ENCODE peak calls at places on chromosomes 11 and 22, in four cellular contexts. B, D, R and U are unnamed samples.

GRCh38 chr11:123694551-123694950 is 40.1 kb upstream of the SCN3B start:
- DNase-seq in B (no peak), D (no peak), R (no peak), U (no peak)

GRCh38 chr11:34380696-34381095 is 22.9 kb upstream of the ABTB2 start:
- DNase-seq in B (no peak), D (peak; percentile 53), R (no peak), U (no peak)

GRCh38 chr11:82902086-82902485 is 550 bp downstream of the DDIAS start:
- DNase-seq in B (no peak), D (no peak), R (no peak), U (no peak)

GRCh38 chr11:110000858-110001257 is 92.3 kb upstream of the ZC3H12C start:
- DNase-seq in B (no peak), D (no peak), R (no peak), U (no peak)

GRCh38 chr11:133977067-133977681 is 20.4 kb upstream of the IGSF9B start:
- DNase-seq in B (no peak), D (no peak), R (no peak), U (no peak)

GRCh38 chr22:26432619-26433311 is 3.7 kb downstream of the ASPHD2 start:
- DNase-seq in B (no peak), D (no peak), R (no peak), U (no peak)

GRCh38 chr11:70551323-70552166 is 153.2 kb downstream of the CTTN start:
- DNase-seq in B (no peak), D (peak; percentile 23), R (no peak), U (no peak)

GRCh38 chr22:20203142-20204099 is 52.6 kb upstream of the CCDC188 start:
- DNase-seq in B (peak; percentile 72), D (peak; percentile 1), R (peak; percentile 38), U (peak; percentile 95)

GRCh38 chr11:27218498-27219038 is 144.4 kb downstream of the CCDC34 start:
- DNase-seq in B (no peak), D (peak; percentile 95), R (no peak), U (no peak)

GRCh38 chr22:22154068-22154467 is 90.5 kb upstream of the VPREB1 start:
- DNase-seq in B (no peak), D (no peak), R (no peak), U (no peak)

GRCh38 chr11:42521994-42522393 is 789.8 kb upstream of the API5 start:
- DNase-seq in B (no peak), D (no peak), R (no peak), U (no peak)

GRCh38 chr11:6402561-6402981 is 12.3 kb downstream of the SMPD1 start:
- DNase-seq in B (no peak), D (peak; percentile 39), R (no peak), U (no peak)

GRCh38 chr11:69854719-69855118 is 35.5 kb upstream of the FGF3 start:
- DNase-seq in B (no peak), D (peak; percentile 50), R (no peak), U (no peak)

GRCh38 chr11:117084992-117085391 is 13.2 kb downstream of the SIK3 start:
- DNase-seq in B (no peak), D (no peak), R (no peak), U (no peak)

GRCh38 chr22:31139866-31140716 is at the start of gene PLA2G3:
- DNase-seq in B (peak; percentile 99), D (peak; percentile 60), R (peak; percentile 85), U (peak; percentile 84)

GRCh38 chr22:49753276-49753884 is 74.3 kb downstream of the BRD1 start:
- DNase-seq in B (no peak), D (no peak), R (no peak), U (no peak)

GRCh38 chr11:75152090-75152489 is 1.2 kb downstream of the SLCO2B1 start:
- DNase-seq in B (no peak), D (no peak), R (no peak), U (no peak)

GRCh38 chr22:35021166-35021565 is 44.8 kb upstream of the ISX start:
- DNase-seq in B (no peak), D (no peak), R (no peak), U (no peak)

GRCh38 chr11:11876458-11876857 is 34.7 kb downstream of the USP47 start:
- DNase-seq in B (peak; percentile 50), D (no peak), R (no peak), U (no peak)

GRCh38 chr22:27224485-27225364 is 567.3 kb downstream of the MIAT start:
- DNase-seq in B (no peak), D (peak; percentile 36), R (no peak), U (no peak)

GRCh38 chr11:68503281-68503687 is 42.7 kb downstream of the PPP6R3 start:
- DNase-seq in B (no peak), D (peak; percentile 36), R (no peak), U (no peak)

GRCh38 chr11:87421422-87421821 is 383.7 kb downstream of the TMEM135 start:
- DNase-seq in B (peak; percentile 72), D (peak; percentile 87), R (peak; percentile 44), U (peak; percentile 73)

GRCh38 chr11:116219171-116219635 is 553.6 kb downstream of the BUD13 start:
- DNase-seq in B (no peak), D (no peak), R (no peak), U (no peak)

GRCh38 chr11:2770556-2771301 is 70.9 kb upstream of the KCNQ1OT1 start:
- DNase-seq in B (peak; percentile 13), D (no peak), R (no peak), U (no peak)

GRCh38 chr11:3192511-3193372 is 25.9 kb downstream of the MRGPRG start:
- DNase-seq in B (no peak), D (no peak), R (no peak), U (no peak)

GRCh38 chr22:48689206-48689605 is 1138.5 kb downstream of the BRD1 start:
- DNase-seq in B (no peak), D (no peak), R (no peak), U (no peak)

GRCh38 chr11:102430158-102430836 is 22.3 kb downstream of the TMEM123 start:
- DNase-seq in B (no peak), D (peak; percentile 70), R (no peak), U (no peak)

GRCh38 chr11:102427068-102427467 is 25.5 kb downstream of the TMEM123 start:
- DNase-seq in B (no peak), D (no peak), R (no peak), U (no peak)

GRCh38 chr11:102426570-102426969 is 26.0 kb downstream of the TMEM123 start:
- DNase-seq in B (no peak), D (no peak), R (no peak), U (no peak)

GRCh38 chr11:102429691-102430090 is 22.9 kb downstream of the TMEM123 start:
- DNase-seq in B (no peak), D (no peak), R (no peak), U (no peak)

GRCh38 chr11:102428696-102429095 is 23.9 kb downstream of the TMEM123 start:
- DNase-seq in B (no peak), D (no peak), R (no peak), U (no peak)
- H3K4ac ChIP-seq in B (no peak overlapping the region), D (no peak overlapping the region), R (no peak overlapping the region), U (no peak overlapping the region)

DNA sequence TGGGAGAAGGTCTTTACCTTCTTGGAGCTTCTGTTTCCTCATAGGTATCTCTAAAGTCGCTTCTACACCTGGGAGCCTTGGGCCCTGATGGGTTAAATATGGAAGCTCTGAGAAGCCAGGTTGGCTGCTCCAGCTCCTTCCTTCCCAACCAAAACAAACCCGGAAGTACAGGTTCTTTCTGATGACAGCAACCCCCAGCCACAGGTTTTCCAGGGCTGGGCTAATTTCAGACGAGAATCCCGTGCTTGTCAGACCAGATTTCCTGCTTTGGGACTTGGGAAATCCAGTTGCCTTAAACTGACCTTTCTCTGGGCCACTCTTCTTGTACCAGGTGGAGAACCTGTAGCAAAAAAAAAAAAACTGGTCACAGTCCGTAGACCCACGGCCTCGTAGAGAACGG is 51.9 kb downstream of the RBX1 start:
- DNase-seq in B (no peak), D (no peak), R (no peak), U (no peak)
- H2BK120ac ChIP-seq in B (no peak overlapping the region), D (no peak overlapping the region), R (no peak overlapping the region), U (no peak overlapping the region)

GRCh38 chr22:39241632-39242388 is 3.0 kb downstream of the PDGFB start:
- DNase-seq in B (no peak), D (no peak), R (no peak), U (no peak)

GRCh38 chr22:39242809-39243442 is 1.9 kb downstream of the PDGFB start:
- DNase-seq in B (peak; percentile 67), D (no peak), R (no peak), U (no peak)

GRCh38 chr22:39242389-39242808 is 2.4 kb downstream of the PDGFB start:
- DNase-seq in B (no peak), D (no peak), R (no peak), U (no peak)

GRCh38 chr22:39239561-39240423 is 5.0 kb downstream of the PDGFB start:
- DNase-seq in B (no peak), D (no peak), R (no peak), U (no peak)

GRCh38 chr22:39240841-39241631 is 3.7 kb downstream of the PDGFB start:
- DNase-seq in B (no peak), D (no peak), R (no peak), U (no peak)
- H4K8ac ChIP-seq in B (no peak overlapping the region), D (no peak overlapping the region), R (no peak overlapping the region), U (no peak overlapping the region)

GRCh38 chr11:46345881-46346484 is 1.3 kb upstream of the DGKZ start:
- DNase-seq in B (no peak), D (no peak), R (no peak), U (no peak)

GRCh38 chr11:46343520-46343919 is 3.7 kb upstream of the DGKZ start:
- DNase-seq in B (no peak), D (no peak), R (no peak), U (no peak)

GRCh38 chr11:46346886-46347636 is at the start of gene DGKZ:
- DNase-seq in B (peak; percentile 77), D (peak; percentile 74), R (no peak), U (peak; percentile 90)

GRCh38 chr11:46347637-46348311 is 511 bp downstream of the DGKZ start:
- DNase-seq in B (no peak), D (no peak), R (no peak), U (no peak)

DNA sequence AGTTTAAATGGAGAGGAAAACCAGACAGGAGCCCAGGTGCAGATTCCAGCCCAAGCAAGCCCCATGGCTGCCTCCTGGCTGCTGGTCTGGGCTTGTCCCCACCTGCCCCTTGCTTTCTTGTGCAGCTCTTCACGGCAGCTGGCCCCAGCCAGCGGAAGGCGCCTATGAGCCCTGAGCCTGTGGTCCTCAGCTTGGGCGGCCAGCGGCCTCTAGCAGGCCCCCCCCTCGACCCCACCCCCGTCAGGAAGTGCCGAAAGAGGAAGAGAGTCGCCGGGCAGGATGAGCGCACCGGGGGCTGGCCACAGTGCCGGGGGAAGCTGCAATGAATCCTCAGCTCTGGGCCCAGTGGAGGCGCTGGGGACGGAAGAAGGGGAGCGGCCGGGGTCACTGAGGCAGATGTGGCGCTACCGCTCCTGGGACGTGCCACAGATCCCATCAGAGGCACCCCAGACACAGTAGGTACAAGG is 2.1 kb upstream of the DGKZ start:
- DNase-seq in B (peak; percentile 83), D (no peak), R (no peak), U (no peak)
- H3K4ac ChIP-seq in B (no peak overlapping the region), D (no peak overlapping the region), R (peak overlapping the region; percentile 49), U (no peak overlapping the region)

DNA sequence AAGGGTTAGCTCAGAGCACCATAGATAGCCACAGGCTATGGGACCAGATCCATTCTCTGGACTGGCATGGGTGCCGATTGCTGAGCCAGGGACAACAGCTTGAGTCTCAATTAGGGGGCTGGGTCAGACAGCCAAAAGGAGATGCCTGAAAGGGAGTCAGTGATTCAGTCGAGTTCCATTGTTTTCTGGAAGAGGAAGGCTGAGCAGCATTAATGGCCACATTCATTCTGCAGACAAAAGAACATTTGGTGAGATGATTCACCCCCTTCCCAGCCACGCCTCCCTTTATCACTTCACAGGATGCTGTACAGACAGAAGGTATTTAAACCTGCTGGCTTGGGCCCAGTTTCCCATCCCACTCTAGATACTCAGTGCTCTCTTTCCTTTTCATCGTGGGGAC is 131.9 kb downstream of the ADAMTS15 start:
- DNase-seq in B (peak; percentile 76), D (peak; percentile 84), R (peak; percentile 59), U (peak; percentile 71)
- H2BK120ac ChIP-seq in B (no peak overlapping the region), D (peak overlapping the region; percentile 59), R (no peak overlapping the region), U (no peak overlapping the region)